ENCODE peak calls at places on chromosomes 16 and 17, in six cellular contexts. O is fibroblast of lung, T is pancreas, A is HFF-Myc, B is transverse colon, X is neural progenitor cell. N is an unnamed sample.

GRCh38 chr17:43428524-43428923 is 29.7 kb downstream of the ARL4D start:
- DNase-seq in B (no peak), T (no peak), X (no peak), O (no peak), A (no peak), N (no peak)

GRCh38 chr17:12261354-12261753 is 240.7 kb downstream of the MAP2K4 start:
- DNase-seq in A (no peak), B (no peak), T (no peak), O (no peak), X (no peak), N (no peak)

GRCh38 chr17:7119314-7119713 is 4.7 kb upstream of the ASGR2 start:
- DNase-seq in A (no peak), O (no peak), B (no peak), T (peak; percentile 30), X (no peak), N (no peak)

GRCh38 chr16:79843631-79844043 is 243.1 kb upstream of the MAF start:
- DNase-seq in T (no peak), O (no peak), B (no peak), A (no peak), X (no peak), N (no peak)

GRCh38 chr16:50996166-50996565 is 154.9 kb downstream of the SALL1 start:
- DNase-seq in B (no peak), T (no peak), X (no peak), A (no peak), O (no peak), N (no peak)

GRCh38 chr16:8858994-8859912 is 9.6 kb downstream of the CARHSP1 start:
- DNase-seq in T (no peak), X (no peak), A (no peak), O (no peak), B (no peak), N (no peak)

GRCh38 chr17:82632461-82632860 is 15.8 kb downstream of the WDR45B start:
- DNase-seq in A (no peak), T (no peak), B (no peak), O (no peak), X (no peak), N (no peak)

GRCh38 chr16:3509470-3509928 is 8.7 kb downstream of the CLUAP1 start:
- DNase-seq in O (no peak), A (no peak), T (no peak), B (peak; percentile 63), X (no peak), N (no peak)

GRCh38 chr16:68448360-68448970 is at the start of gene SMPD3:
- DNase-seq in T (peak; percentile 98), O (peak; percentile 99), X (peak; percentile 100), A (peak; percentile 89), B (peak; percentile 97), N (peak; percentile 98)

GRCh38 chr17:39062846-39063680 is 88.4 kb downstream of the PLXDC1 start:
- DNase-seq in X (no peak), A (no peak), O (peak; percentile 78), T (no peak), B (no peak), N (no peak)

GRCh38 chr17:35788504-35788998 is 6.9 kb downstream of the MMP28 start:
- DNase-seq in B (no peak), T (no peak), X (no peak), A (peak; percentile 61), O (peak; percentile 92), N (no peak)

GRCh38 chr17:44115585-44116415 is 7.6 kb downstream of the HDAC5 start:
- DNase-seq in B (no peak), X (peak; percentile 63), O (peak; percentile 20), T (peak; percentile 65), A (no peak), N (no peak)

GRCh38 chr17:76337413-76337777 is 16.3 kb downstream of the PRPSAP1 start:
- DNase-seq in A (peak; percentile 30), X (no peak), B (no peak), O (peak; percentile 54), T (peak; percentile 8), N (no peak)

GRCh38 chr17:36643086-36643685 is 41.8 kb downstream of the MRM1 start:
- DNase-seq in T (no peak), O (no peak), X (no peak), A (no peak), B (no peak), N (no peak)

GRCh38 chr17:3678095-3678820 is 9.6 kb downstream of the EMC6 start:
- DNase-seq in B (no peak), T (no peak), O (peak; percentile 71), X (peak; percentile 65), A (no peak), N (no peak)

GRCh38 chr17:78991906-78992532 is 12.3 kb upstream of the LGALS3BP start:
- DNase-seq in A (no peak), O (no peak), B (peak; percentile 4), X (no peak), T (peak; percentile 47), N (no peak)

GRCh38 chr16:24344791-24345190 is 88.7 kb downstream of the CACNG3 start:
- DNase-seq in O (no peak), A (no peak), T (no peak), B (no peak), X (no peak), N (no peak)

GRCh38 chr16:57403965-57404817 is at the start of gene CCL17:
- DNase-seq in B (no peak), X (peak; percentile 1), T (no peak), O (no peak), A (no peak), N (no peak)

GRCh38 chr17:41869426-41869825 is 4.2 kb upstream of the KLHL11 start:
- DNase-seq in T (peak; percentile 17), B (no peak), A (no peak), X (no peak), O (no peak), N (no peak)

GRCh38 chr16:28983644-28984043 is 1.2 kb upstream of the LAT start:
- DNase-seq in B (no peak), T (no peak), A (no peak), X (no peak), O (no peak), N (no peak)

GRCh38 chr16:83356266-83356665 is 451.5 kb upstream of the HSBP1 start:
- DNase-seq in X (peak; percentile 82), A (peak; percentile 43), T (no peak), O (peak; percentile 71), B (no peak), N (no peak)

GRCh38 chr17:17479209-17479608 is 2.4 kb downstream of the MED9 start:
- DNase-seq in A (no peak), O (no peak), T (no peak), X (no peak), B (no peak), N (no peak)

GRCh38 chr17:56434610-56435009 is 158.9 kb upstream of the NOG start:
- DNase-seq in X (no peak), O (no peak), A (no peak), B (no peak), T (no peak), N (no peak)

GRCh38 chr17:30950189-30950588 is 20.6 kb upstream of the RNF135 start:
- DNase-seq in O (no peak), A (no peak), B (no peak), X (no peak), T (no peak), N (no peak)

DNA sequence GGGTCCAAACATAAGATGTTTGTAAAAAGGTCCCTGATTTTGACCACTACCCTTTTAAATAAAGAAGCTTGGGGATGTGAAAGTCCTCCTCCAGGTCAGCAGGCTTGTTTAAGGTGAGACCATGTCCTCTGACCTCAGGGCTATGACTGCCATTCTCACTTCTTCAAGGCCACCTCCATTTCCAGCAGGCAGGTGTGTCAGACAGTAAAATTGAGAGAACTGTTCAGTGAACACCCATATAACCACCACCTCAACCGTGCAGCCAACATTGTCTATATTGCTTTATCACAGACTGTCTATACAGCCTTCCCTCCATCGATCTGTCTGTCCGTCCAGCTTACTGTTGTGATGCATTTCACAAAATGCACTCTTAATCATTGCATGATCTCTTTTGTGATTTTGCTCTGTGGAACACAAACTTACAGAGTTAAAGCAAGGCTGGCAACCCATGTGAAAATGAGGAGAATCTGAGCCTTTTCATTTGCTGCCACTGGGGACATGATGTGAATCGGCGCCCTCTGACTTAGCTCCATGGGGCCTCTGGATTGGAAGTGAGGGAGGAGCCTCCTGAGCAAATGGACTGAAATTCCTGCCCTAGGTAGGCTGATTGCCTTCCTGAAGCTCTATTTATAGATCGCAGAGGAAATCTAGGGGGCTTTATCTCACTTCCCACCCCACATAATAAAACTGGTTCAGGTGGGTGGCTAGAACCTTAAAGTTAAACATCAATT is 53.8 kb downstream of the ZNRF1 start:
- DNase-seq in O (no peak), A (no peak), B (no peak), T (no peak), X (peak; percentile 32), N (no peak)
- TF ChIP-seq CTCF in O (no peak), A (no peak), B (no peak), T (no peak), X (no peak), N (no peak)

GRCh38 chr16:89297870-89298545 is 80.5 kb downstream of the ZNF778 start:
- DNase-seq in A (no peak), B (no peak), O (no peak), X (no peak), T (no peak), N (no peak)

GRCh38 chr16:89297156-89297869 is 79.8 kb downstream of the ZNF778 start:
- DNase-seq in A (no peak), O (no peak), X (no peak), B (no peak), T (no peak), N (no peak)

GRCh38 chr16:89300976-89301360 is 83.5 kb downstream of the ZNF778 start:
- DNase-seq in T (no peak), O (no peak), A (no peak), X (no peak), B (no peak), N (no peak)

GRCh38 chr16:89298826-89299225 is 81.3 kb downstream of the ZNF778 start:
- DNase-seq in B (no peak), X (no peak), T (no peak), A (no peak), O (no peak), N (no peak)

DNA sequence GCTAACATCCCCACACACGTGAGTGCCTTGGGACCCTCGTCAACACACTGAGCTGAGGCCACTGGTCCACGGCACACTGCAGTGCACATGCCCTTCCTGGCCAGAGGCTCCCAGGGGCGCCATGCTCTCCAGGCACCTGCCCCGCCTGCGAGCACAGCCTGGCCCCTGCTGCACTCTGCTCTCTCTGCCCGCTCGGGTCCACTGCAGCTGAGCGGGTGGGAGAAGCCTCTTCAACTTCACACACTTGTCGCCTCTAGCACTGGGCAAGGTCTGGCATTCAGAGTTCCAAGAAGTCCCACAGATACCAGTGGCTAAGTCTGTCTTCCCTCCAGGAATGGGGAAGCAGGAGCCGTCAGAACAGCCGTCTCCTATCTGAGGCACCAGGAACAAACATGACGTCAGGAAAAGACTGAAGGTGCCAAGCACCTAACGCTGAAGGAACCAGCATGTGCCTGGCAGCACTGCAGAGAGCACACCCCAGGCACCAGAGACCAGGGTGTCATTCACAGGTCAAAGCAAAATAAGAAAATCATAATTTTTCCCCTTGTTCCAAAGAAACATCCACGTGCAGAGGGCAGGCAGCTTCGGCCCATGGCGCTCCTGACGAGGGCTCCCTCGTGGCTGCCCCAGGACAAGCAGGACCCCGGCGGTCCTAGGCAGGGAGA is 82.9 kb downstream of the ZNF778 start:
- DNase-seq in O (no peak), A (no peak), B (no peak), T (no peak), X (no peak), N (peak; percentile 82)
- H3K4me3 ChIP-seq in O (no peak overlapping the region), A (no peak overlapping the region), B (no peak overlapping the region), T (no peak overlapping the region), X (no peak overlapping the region), N (no peak overlapping the region)

GRCh38 chr16:86158688-86159360 is 259.9 kb downstream of the IRF8 start:
- DNase-seq in X (no peak), T (no peak), A (no peak), O (no peak), B (no peak), N (no peak)
- TF ChIP-seq CTCF in X (no peak), T (no peak), A (no peak), O (peak; percentile 32), B (no peak), N (no peak)

GRCh38 chr17:77391668-77392375 is 251.1 kb downstream of the SEC14L1 start:
- DNase-seq in O (peak; percentile 99), A (no peak), B (peak; percentile 62), T (no peak), X (peak; percentile 78), N (no peak)
- H3K4me3 ChIP-seq in O (peak overlapping the region; percentile 32), A (no peak overlapping the region), B (no peak overlapping the region), T (no peak overlapping the region), X (peak overlapping the region; percentile 9), N (no peak overlapping the region)